ENCODE peak calls at places on chromosomes 13 and 19, in nine cellular contexts. H is CD4-positive, alpha-beta T cell; T is CD8-positive, alpha-beta memory T cell; I is breast epithelium; O is cardiac muscle cell; U is left lung; Q is naive thymus-derived CD4-positive, alpha-beta T cell; E is heart right ventricle; N is psoas muscle. S is an unnamed sample. For H3K9me3 and H3K27me3, the result is how much of the 10 kb centered on the place peaks cover.

GRCh38 chr13:52141299-52141698 is 12.4 kb upstream of the NEK5 start:
- DNase-seq in U (no peak), E (no peak), T (no peak), N (no peak), I (no peak), H (no peak), O (no peak), Q (no peak), S (no peak)

GRCh38 chr13:67230774-67231480 is 791 bp upstream of the PCDH9 start:
- DNase-seq in E (peak), U (peak), I (peak), N (peak), Q (peak), H (no peak), T (peak), O (peak), S (peak)

GRCh38 chr19:42177686-42178019 is 39.8 kb downstream of the DEDD2 start:
- DNase-seq in Q (no peak), H (no peak), T (no peak), E (no peak), I (no peak), N (no peak), O (no peak), U (no peak), S (no peak)

GRCh38 chr19:664913-665443 is 2.0 kb upstream of the RNF126 start:
- DNase-seq in Q (peak), U (peak), E (peak), N (peak), H (peak), I (peak), T (peak), O (peak), S (peak)

GRCh38 chr19:7973883-7974282 is 30.4 kb upstream of the TIMM44 start:
- DNase-seq in U (no peak), Q (no peak), E (peak), N (peak), H (no peak), O (no peak), I (no peak), T (no peak), S (no peak)

GRCh38 chr13:49400755-49401659 is 42.9 kb downstream of the CAB39L start:
- DNase-seq in N (no peak), E (peak), T (no peak), U (no peak), I (no peak), Q (no peak), O (peak), H (no peak), S (no peak)

GRCh38 chr13:32427852-32428580 is at the start of gene N4BP2L1:
- DNase-seq in E (peak), U (peak), I (peak), Q (peak), N (peak), T (peak), H (peak), O (peak), S (peak)

GRCh38 chr13:23516190-23516589 is 54.0 kb upstream of the TNFRSF19 start:
- DNase-seq in Q (no peak), U (no peak), O (no peak), T (no peak), I (no peak), N (no peak), H (no peak), E (no peak), S (no peak)

GRCh38 chr19:3481241-3482090 is 1.1 kb upstream of the SMIM24 start:
- DNase-seq in H (no peak), I (no peak), N (no peak), T (no peak), O (no peak), Q (no peak), E (no peak), U (no peak), S (no peak)

GRCh38 chr13:39132286-39132685 is 94.0 kb downstream of the NHLRC3 start:
- DNase-seq in T (no peak), O (no peak), N (no peak), H (no peak), U (no peak), I (no peak), E (no peak), Q (no peak), S (no peak)

GRCh38 chr13:46211116-46211515 is 612 bp upstream of the LRRC63 start:
- DNase-seq in Q (peak), N (no peak), E (no peak), I (no peak), U (no peak), T (no peak), O (no peak), H (no peak), S (peak)

GRCh38 chr13:45820106-45820838 is 31.3 kb downstream of the SIAH3 start:
- DNase-seq in Q (no peak), O (no peak), U (no peak), H (no peak), N (no peak), I (no peak), E (no peak), T (no peak), S (no peak)

GRCh38 chr13:109773276-109773675 is 13.1 kb downstream of the IRS2 start:
- DNase-seq in E (no peak), Q (no peak), U (no peak), H (no peak), N (no peak), T (no peak), O (no peak), I (no peak), S (no peak)

GRCh38 chr19:28977826-28978225 is 235.1 kb downstream of the UQCRFS1 start:
- DNase-seq in T (no peak), H (no peak), Q (no peak), O (no peak), U (no peak), I (no peak), N (no peak), E (no peak), S (no peak)

GRCh38 chr13:101453784-101454201 is 1.3 kb downstream of the ITGBL1 start:
- DNase-seq in N (no peak), T (no peak), Q (no peak), I (no peak), E (no peak), O (no peak), U (no peak), H (no peak), S (no peak)

GRCh38 chr13:107370036-107370785 is 802.3 kb upstream of the ARGLU1 start:
- DNase-seq in I (no peak), O (no peak), T (no peak), E (no peak), H (no peak), N (no peak), U (no peak), Q (no peak), S (no peak)

GRCh38 chr19:42199440-42200115 is 17.9 kb downstream of the DEDD2 start:
- DNase-seq in I (no peak), T (peak), N (peak), H (no peak), E (peak), U (peak), O (no peak), Q (peak), S (peak)

GRCh38 chr13:31035162-31035951 is 102.9 kb downstream of the TEX26 start:
- DNase-seq in I (no peak), Q (no peak), U (no peak), O (no peak), E (peak), H (no peak), T (no peak), N (no peak), S (no peak)

GRCh38 chr19:38317104-38317612 is 1.4 kb upstream of the YIF1B start:
- DNase-seq in T (peak), Q (peak), I (no peak), E (no peak), N (no peak), U (no peak), O (no peak), H (no peak), S (peak)

GRCh38 chr13:20514866-20515265 is 10.8 kb downstream of the CRYL1 start:
- DNase-seq in I (no peak), H (no peak), Q (no peak), T (no peak), E (no peak), U (no peak), O (no peak), N (no peak), S (no peak)

GRCh38 chr19:46299695-46300094 is 2.9 kb downstream of the HIF3A start:
- DNase-seq in O (no peak), E (no peak), T (no peak), H (no peak), U (no peak), N (no peak), I (no peak), Q (no peak), S (no peak)

GRCh38 chr13:57253551-57253950 is 86.6 kb downstream of the PRR20E start:
- DNase-seq in O (no peak), N (no peak), H (no peak), T (no peak), I (no peak), Q (no peak), E (no peak), U (no peak), S (no peak)

GRCh38 chr19:18264428-18264827 is 9.8 kb downstream of the IQCN start:
- DNase-seq in H (no peak), Q (no peak), E (no peak), T (no peak), O (no peak), U (no peak), I (no peak), N (peak), S (no peak)

GRCh38 chr19:47273313-47274070 is 1.2 kb upstream of the INAFM1 start:
- DNase-seq in I (peak), N (peak), T (peak), O (peak), Q (peak), H (peak), E (peak), U (peak), S (peak)

GRCh38 chr19:32910874-32911273 is 41.3 kb upstream of the SLC7A9 start:
- DNase-seq in N (no peak), O (no peak), H (no peak), U (no peak), T (no peak), Q (no peak), I (no peak), E (no peak), S (no peak)

GRCh38 chr19:6058411-6059201 is 51.7 kb downstream of the RFX2 start:
- DNase-seq in E (no peak), H (no peak), I (peak), T (no peak), U (no peak), O (no peak), Q (no peak), N (no peak), S (no peak)

GRCh38 chr13:109810761-109811510 is 24.6 kb upstream of the IRS2 start:
- DNase-seq in N (no peak), H (no peak), U (no peak), I (no peak), E (no peak), O (no peak), T (no peak), Q (no peak), S (no peak)

GRCh38 chr13:74835579-74835978 is 646.4 kb downstream of the TBC1D4 start:
- DNase-seq in H (no peak), N (no peak), T (no peak), Q (no peak), O (no peak), U (no peak), I (no peak), E (no peak), S (no peak)

GRCh38 chr13:62014299-62014698 is 598.6 kb upstream of the PCDH20 start:
- DNase-seq in T (no peak), U (no peak), N (no peak), I (no peak), Q (no peak), E (no peak), O (peak), H (no peak), S (no peak)

GRCh38 chr19:17910776-17911360 is 21.9 kb upstream of the CCDC124 start:
- DNase-seq in I (no peak), O (no peak), T (no peak), E (no peak), U (no peak), N (no peak), Q (no peak), H (no peak), S (no peak)

GRCh38 chr13:75788494-75788991 is 152.4 kb downstream of the LMO7 start:
- DNase-seq in E (peak), I (no peak), T (no peak), U (peak), H (no peak), N (peak), O (no peak), Q (no peak), S (no peak)

GRCh38 chr13:76976488-76976887 is 15.4 kb upstream of the CLN5 start:
- DNase-seq in H (no peak), N (no peak), T (no peak), Q (no peak), I (no peak), U (no peak), O (no peak), E (no peak), S (peak)

GRCh38 chr19:8458380-8458779 is 13.6 kb downstream of the HNRNPM start:
- DNase-seq in Q (no peak), I (no peak), N (no peak), U (peak), H (no peak), E (no peak), O (no peak), T (no peak), S (no peak)

GRCh38 chr13:58953638-58954037 is 1210.1 kb downstream of the DIAPH3 start:
- DNase-seq in N (no peak), E (no peak), T (no peak), H (no peak), Q (no peak), U (no peak), I (no peak), O (no peak), S (no peak)

GRCh38 chr13:44971656-44972595 is 17.3 kb downstream of the NUFIP1 start:
- DNase-seq in I (no peak), N (no peak), O (no peak), T (no peak), Q (no peak), U (no peak), H (no peak), E (no peak), S (no peak)

GRCh38 chr19:38663957-38664502 is 16.6 kb downstream of the ACTN4 start:
- DNase-seq in E (peak), H (no peak), N (peak), U (no peak), O (no peak), Q (no peak), I (peak), T (no peak), S (no peak)

GRCh38 chr13:92175330-92175729 is 776.9 kb downstream of the GPC5 start:
- DNase-seq in O (peak), H (no peak), U (no peak), T (no peak), I (no peak), N (no peak), E (no peak), Q (no peak), S (no peak)

GRCh38 chr19:7497292-7497691 is 8.5 kb upstream of the PEX11G start:
- DNase-seq in T (no peak), O (no peak), I (no peak), Q (no peak), E (no peak), H (no peak), N (no peak), U (no peak), S (no peak)

GRCh38 chr19:11649941-11650340 is 52.7 kb downstream of the ZNF627 start:
- DNase-seq in E (no peak), O (no peak), U (no peak), T (no peak), I (no peak), N (no peak), H (no peak), Q (no peak), S (no peak)

GRCh38 chr19:11656535-11656934 is 59.3 kb downstream of the ZNF627 start:
- DNase-seq in T (no peak), O (no peak), I (no peak), U (no peak), E (no peak), H (no peak), Q (no peak), N (no peak), S (no peak)

GRCh38 chr19:11651062-11651461 is 53.8 kb downstream of the ZNF627 start:
- DNase-seq in U (no peak), T (no peak), N (no peak), O (no peak), E (no peak), I (no peak), Q (no peak), H (no peak), S (no peak)

GRCh38 chr19:11652492-11652891 is 55.2 kb downstream of the ZNF627 start:
- DNase-seq in Q (no peak), I (no peak), U (no peak), O (no peak), E (no peak), N (no peak), T (no peak), H (no peak), S (no peak)

DNA sequence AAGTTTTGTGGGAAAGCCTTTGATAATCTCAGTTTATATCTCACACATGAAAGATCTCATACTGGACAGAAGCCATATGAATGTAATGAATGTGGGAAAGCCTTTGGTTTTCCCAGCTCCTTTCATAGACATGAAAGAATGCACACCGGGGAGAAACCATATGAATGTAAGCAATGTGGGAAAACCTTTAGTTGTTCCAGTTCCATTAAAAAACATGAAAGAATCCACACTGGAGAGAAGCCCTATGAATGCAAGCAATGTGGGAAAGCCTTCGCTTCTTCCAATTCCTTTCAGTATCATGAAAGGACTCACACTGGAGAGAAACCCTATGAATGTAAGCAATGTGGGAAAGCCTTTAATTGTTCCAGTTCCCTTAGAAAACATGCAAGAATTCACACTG is 54.8 kb downstream of the ZNF627 start:
- DNase-seq in U (no peak), H (no peak), E (no peak), Q (no peak), N (no peak), I (no peak), T (no peak), O (no peak), S (no peak)
- H3K9me3 ChIP-seq in U (under half), H (under half), E (under half), Q (under half), N (under half), I (under half), T (under half), O (under half), S (under half)

DNA sequence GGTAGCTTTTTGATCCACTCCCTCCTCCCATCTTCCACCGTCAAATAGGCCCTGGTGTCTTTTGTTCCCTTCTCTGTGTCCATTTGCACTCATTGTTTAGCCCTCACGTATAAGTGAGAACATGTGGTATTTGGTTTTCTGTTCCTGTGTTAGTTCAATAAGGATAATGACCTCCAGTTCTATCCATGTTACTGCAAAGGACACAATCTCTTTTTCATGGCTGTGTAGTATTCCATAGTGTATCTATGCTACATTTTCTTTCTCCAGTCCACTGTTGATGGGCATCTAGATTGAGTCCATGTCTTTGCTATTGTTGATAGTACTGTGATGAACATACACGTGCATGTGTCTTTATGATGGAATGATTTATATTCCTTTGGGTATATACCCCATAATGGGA is 136.0 kb upstream of the USP29 start:
- DNase-seq in H (no peak), I (no peak), E (no peak), T (no peak), Q (no peak), N (no peak), U (no peak), O (no peak), S (no peak)
- H3K27me3 ChIP-seq in H (under half), I (under half), E (under half), T (under half), Q (under half), N (under half), U (under half), O (under half), S (under half)

GRCh38 chr19:58107778-58108545 is 9.9 kb upstream of the ZSCAN18 start:
- DNase-seq in U (no peak), E (no peak), O (no peak), T (no peak), Q (no peak), H (no peak), N (no peak), I (no peak), S (no peak)
- H3K9me3 ChIP-seq in U (under half), E (under half), O (under half), T (under half), Q (under half), H (half or more), N (half or more), I (half or more), S (under half)

GRCh38 chr13:102569488-102569887 is 27.3 kb upstream of the TPP2 start:
- DNase-seq in E (no peak), T (no peak), I (no peak), U (no peak), N (no peak), Q (no peak), O (no peak), H (no peak), S (no peak)

GRCh38 chr13:102564564-102564963 is 32.2 kb upstream of the TPP2 start:
- DNase-seq in T (no peak), E (no peak), Q (no peak), H (no peak), I (no peak), O (no peak), N (no peak), U (no peak), S (no peak)

GRCh38 chr13:102567857-102568256 is 28.9 kb upstream of the TPP2 start:
- DNase-seq in O (peak), N (no peak), T (no peak), Q (no peak), I (no peak), H (no peak), U (no peak), E (no peak), S (no peak)

GRCh38 chr13:102563267-102563666 is 33.5 kb upstream of the TPP2 start:
- DNase-seq in U (no peak), I (no peak), O (no peak), H (no peak), N (no peak), Q (no peak), T (no peak), E (no peak), S (no peak)

DNA sequence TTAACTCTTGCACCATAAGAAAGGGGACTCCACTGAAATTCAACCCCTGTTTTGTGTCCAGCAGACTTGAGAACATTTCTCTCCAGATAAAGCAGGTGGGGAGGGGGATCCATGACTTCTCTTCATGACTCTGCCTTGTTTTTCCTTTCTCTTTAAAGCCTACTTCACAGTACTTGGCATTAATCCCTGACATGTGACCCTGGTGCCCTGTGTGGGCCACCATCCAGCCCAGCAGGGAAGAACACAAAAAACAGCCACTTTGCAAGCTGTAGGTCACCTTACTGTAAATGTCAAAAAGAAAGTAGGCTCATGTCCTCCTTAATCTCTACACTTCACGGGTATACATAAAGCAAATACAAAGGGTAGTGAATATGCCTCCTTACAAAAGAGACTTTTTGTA is 30.3 kb upstream of the TPP2 start:
- DNase-seq in T (no peak), H (no peak), I (no peak), Q (no peak), N (no peak), E (no peak), O (no peak), U (no peak), S (no peak)
- H3K27me3 ChIP-seq in T (under half), H (under half), I (under half), Q (under half), N (under half), E (under half), O (under half), U (under half), S (under half)

GRCh38 chr19:44019498-44019897 is 5.7 kb upstream of the ZNF222 start:
- DNase-seq in Q (no peak), U (no peak), H (no peak), I (no peak), T (no peak), N (no peak), E (no peak), O (no peak), S (no peak)
- H3K9me3 ChIP-seq in Q (under half), U (under half), H (under half), I (under half), T (under half), N (under half), E (under half), O (under half), S (under half)

GRCh38 chr13:27869436-27870090 is 50.2 kb upstream of the PDX1 start:
- DNase-seq in T (no peak), U (no peak), I (no peak), Q (no peak), N (no peak), H (no peak), O (no peak), E (no peak), S (no peak)
- H3K27me3 ChIP-seq in T (under half), U (under half), I (under half), Q (under half), N (under half), H (under half), O (under half), E (half or more), S (under half)

S was measured in CD4-positive, alpha-beta memory T cell.